ENCODE peak calls at places on chromosomes 16 and 17, in six cellular contexts. R is IMR-90, B is A549, E is gastrocnemius medialis, V is H1, L is lower leg skin. K is an unnamed sample.
A peak's percentile ranks its signal among the peaks of the same experiment; 100 is the strongest.

GRCh38 chr17:50314456-50315011 is 31.4 kb upstream of the XYLT2 start:
- DNase-seq in R (no peak), B (no peak), E (no peak), V (no peak), L (no peak), K (peak; percentile 20)

GRCh38 chr17:50222922-50223321 is 21.5 kb upstream of the COL1A1 start:
- DNase-seq in R (no peak), B (no peak), E (no peak), V (no peak), L (no peak), K (no peak)

GRCh38 chr16:71230122-71230845 is at the start of gene HYDIN:
- DNase-seq in R (peak; percentile 30), B (peak; percentile 78), E (no peak), V (peak; percentile 96), L (no peak), K (peak; percentile 81)

GRCh38 chr17:70668276-70668937 is 499.1 kb downstream of the KCNJ2 start:
- DNase-seq in R (no peak), B (no peak), E (no peak), V (no peak), L (no peak), K (no peak)

GRCh38 chr16:17396762-17397498 is 73.8 kb downstream of the XYLT1 start:
- DNase-seq in R (peak; percentile 52), B (no peak), E (no peak), V (no peak), L (peak; percentile 29), K (no peak)

GRCh38 chr16:65547799-65548446 is 426.1 kb upstream of the CDH11 start:
- DNase-seq in R (peak; percentile 93), B (no peak), E (no peak), V (no peak), L (no peak), K (no peak)

GRCh38 chr17:732788-733720 is 658 bp downstream of the TLCD3A start:
- DNase-seq in R (peak; percentile 37), B (no peak), E (no peak), V (peak; percentile 69), L (no peak), K (no peak)

GRCh38 chr16:47779201-47780016 is 318.3 kb downstream of the PHKB start:
- DNase-seq in R (peak; percentile 28), B (no peak), E (no peak), V (peak; percentile 44), L (no peak), K (no peak)

GRCh38 chr17:21058098-21058893 is 15.5 kb upstream of the USP22 start:
- DNase-seq in R (peak; percentile 45), B (no peak), E (no peak), V (no peak), L (no peak), K (no peak)

GRCh38 chr17:7022791-7023571 is at the start of gene BCL6B:
- DNase-seq in R (no peak), B (no peak), E (no peak), V (peak; percentile 74), L (peak; percentile 30), K (no peak)

GRCh38 chr17:49252148-49252682 is 21.6 kb upstream of the PHOSPHO1 start:
- DNase-seq in R (no peak), B (no peak), E (no peak), V (no peak), L (no peak), K (no peak)

GRCh38 chr17:42255425-42255810 is 20.8 kb downstream of the STAT5B start:
- DNase-seq in R (no peak), B (no peak), E (no peak), V (no peak), L (no peak), K (no peak)

GRCh38 chr16:27174798-27175197 is 28.5 kb upstream of the KDM8 start:
- DNase-seq in R (peak; percentile 53), B (peak; percentile 52), E (no peak), V (no peak), L (no peak), K (no peak)

GRCh38 chr17:82330322-82331239 is 3.0 kb downstream of the SECTM1 start:
- DNase-seq in R (peak; percentile 67), B (no peak), E (no peak), V (no peak), L (no peak), K (no peak)

GRCh38 chr17:72125742-72126141 is 4.9 kb downstream of the SOX9 start:
- DNase-seq in R (peak; percentile 62), B (no peak), E (no peak), V (no peak), L (no peak), K (no peak)

GRCh38 chr17:68295086-68295485 is 3.8 kb downstream of the ARSG start:
- DNase-seq in R (no peak), B (no peak), E (no peak), V (no peak), L (no peak), K (no peak)

GRCh38 chr16:79062336-79062735 is 538.2 kb downstream of the MAF start:
- DNase-seq in R (no peak), B (no peak), E (no peak), V (no peak), L (no peak), K (no peak)

GRCh38 chr17:39757176-39757662 is 19.5 kb downstream of the GRB7 start:
- DNase-seq in R (no peak), B (no peak), E (no peak), V (no peak), L (no peak), K (no peak)

GRCh38 chr17:39756376-39757079 is 18.8 kb downstream of the GRB7 start:
- DNase-seq in R (no peak), B (no peak), E (no peak), V (no peak), L (no peak), K (no peak)

GRCh38 chr17:39759204-39759603 is 21.5 kb downstream of the GRB7 start:
- DNase-seq in R (no peak), B (no peak), E (no peak), V (no peak), L (no peak), K (no peak)

GRCh38 chr17:39755550-39756375 is 18.0 kb downstream of the GRB7 start:
- DNase-seq in R (peak; percentile 24), B (no peak), E (no peak), V (no peak), L (no peak), K (no peak)

DNA sequence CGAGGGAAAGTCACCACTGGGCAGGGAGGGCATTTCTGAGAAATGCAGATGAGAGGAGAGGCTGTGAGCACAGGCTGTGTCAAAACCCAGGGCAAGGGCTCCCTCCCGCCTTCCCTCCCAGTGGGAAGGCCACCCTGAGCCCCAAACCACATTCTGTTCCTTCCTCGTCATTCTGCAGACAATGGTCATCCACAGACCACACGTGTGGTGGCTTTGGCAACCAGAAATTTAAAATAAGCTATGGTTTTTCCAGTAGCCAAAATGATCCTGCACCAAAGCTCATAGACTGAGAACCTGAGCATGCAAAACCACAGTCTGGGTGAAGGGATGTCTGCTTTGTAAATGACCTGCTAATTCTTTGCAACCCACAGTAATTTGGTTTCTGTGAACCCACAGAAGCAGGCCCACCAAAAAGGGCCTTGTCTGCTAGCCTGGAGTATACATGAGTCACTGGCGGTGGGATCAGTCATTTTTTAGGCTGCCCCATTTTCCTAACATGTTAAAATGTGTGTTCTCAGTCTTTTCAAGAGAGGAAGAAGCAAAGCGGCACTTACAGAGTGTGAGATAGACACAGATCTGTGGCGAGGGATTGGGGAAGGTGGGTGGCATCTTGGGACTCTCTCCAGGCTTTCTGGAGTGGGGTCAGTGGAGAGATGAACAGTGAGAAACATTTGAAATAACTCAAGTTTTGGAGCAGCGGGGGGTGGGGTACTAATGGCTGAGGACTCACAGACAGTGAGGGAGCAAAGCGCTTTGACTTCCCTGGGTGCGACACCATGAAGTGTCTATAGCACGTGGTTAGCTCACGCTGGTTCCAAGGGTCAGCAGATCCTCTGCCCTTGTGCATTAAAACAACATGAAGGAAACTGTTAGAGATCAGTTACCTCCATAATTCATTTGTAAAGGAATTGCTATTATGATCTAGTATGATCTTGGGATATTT is 20.5 kb downstream of the GRB7 start:
- DNase-seq in R (no peak), B (no peak), E (no peak), V (no peak), L (no peak), K (no peak)
- TF ChIP-seq POLR2A in R (no peak), B (no peak), E (no peak), V (no peak), L (no peak), K (no peak)

GRCh38 chr16:25013049-25013448 is 2.1 kb downstream of the ARHGAP17 start:
- DNase-seq in R (no peak), B (no peak), E (no peak), V (no peak), L (no peak), K (no peak)

GRCh38 chr16:25011891-25012499 is 3.2 kb downstream of the ARHGAP17 start:
- DNase-seq in R (peak; percentile 51), B (no peak), E (no peak), V (no peak), L (no peak), K (no peak)

GRCh38 chr16:25013751-25014499 is 1.2 kb downstream of the ARHGAP17 start:
- DNase-seq in R (no peak), B (no peak), E (no peak), V (no peak), L (no peak), K (no peak)

GRCh38 chr16:25010542-25010941 is 4.6 kb downstream of the ARHGAP17 start:
- DNase-seq in R (no peak), B (no peak), E (no peak), V (no peak), L (no peak), K (no peak)

DNA sequence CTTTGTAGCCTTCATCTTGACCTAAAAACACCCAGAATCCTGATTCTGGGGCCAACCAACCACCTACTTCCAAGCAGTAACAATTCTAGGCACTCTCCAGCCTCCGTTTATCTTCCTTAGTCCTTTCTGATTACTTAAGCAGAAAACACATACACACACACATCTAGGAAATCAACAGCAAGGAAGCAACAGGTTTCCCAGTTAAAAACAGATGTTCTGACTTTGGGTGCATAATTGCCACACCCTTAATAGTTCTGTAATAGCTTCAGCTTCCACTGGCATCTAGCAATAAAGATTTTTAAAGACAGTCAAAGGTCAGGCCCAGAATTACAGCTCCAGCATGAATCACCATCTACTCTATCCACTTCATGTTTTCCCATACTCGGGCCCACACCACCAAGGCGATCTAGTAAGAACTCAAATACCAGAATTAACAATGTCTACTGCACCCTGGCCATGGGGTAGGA is 2.6 kb downstream of the ARHGAP17 start:
- DNase-seq in R (peak; percentile 76), B (no peak), E (no peak), V (no peak), L (no peak), K (no peak)
- H3K4me3 ChIP-seq in R (peak overlapping the region; percentile 10), B (peak overlapping the region; percentile 15), E (no peak overlapping the region), V (no peak overlapping the region), L (no peak overlapping the region), K (peak overlapping the region; percentile 36)

GRCh38 chr17:44947461-44948314 is at the start of gene KIF18B:
- DNase-seq in R (peak; percentile 95), B (peak; percentile 100), E (peak; percentile 83), V (peak; percentile 93), L (peak; percentile 89), K (peak; percentile 85)
- TF ChIP-seq CTCF in R (no peak), B (no peak), E (no peak), V (no peak), L (no peak), K (no peak)

DNA sequence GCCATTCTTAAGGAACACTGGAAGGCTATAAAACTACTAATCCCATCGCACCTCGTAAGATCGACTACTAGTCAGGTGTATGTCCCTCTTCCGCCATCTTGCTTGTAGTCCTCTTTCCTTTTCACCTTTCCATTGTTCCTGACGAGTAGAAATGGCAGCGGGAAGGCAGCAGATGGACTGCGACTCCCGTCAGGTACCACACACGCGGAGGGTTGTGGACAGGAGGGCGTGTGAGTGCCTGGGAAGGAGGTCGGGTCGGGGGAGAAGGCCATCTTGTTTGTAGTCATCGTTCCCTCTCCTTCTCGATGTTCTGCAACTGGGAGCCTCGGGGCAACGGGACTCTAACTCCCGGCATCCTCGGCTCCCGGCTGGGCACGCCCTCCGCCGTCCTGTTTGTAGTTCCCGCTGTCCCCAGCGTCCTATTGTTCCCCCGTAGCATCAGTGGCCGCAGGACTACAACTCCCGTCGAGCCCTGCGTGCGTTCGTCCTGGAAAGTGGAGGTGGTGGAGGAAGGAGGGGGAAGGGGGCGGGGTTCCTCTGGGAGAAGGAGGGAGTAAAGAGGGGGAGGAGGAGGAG is 324 bp upstream of the FBXL19 start:
- DNase-seq in R (peak; percentile 99), B (peak; percentile 97), E (peak; percentile 100), V (peak; percentile 92), L (peak; percentile 100), K (peak; percentile 99)
- TF ChIP-seq POLR2A in R (peak; percentile 78), B (peak; percentile 67), E (peak; percentile 64), V (peak; percentile 78), L (no peak), K (peak; percentile 10)